ENCODE peak calls at places on chromosome 7, in nine cellular contexts. One of them, this sample, is unnamed.

GRCh38 chr7:98251844-98252639 is at the start of gene TECPR1:
- DNase-seq in NCI-H69: peak
- DNase-seq in astrocyte of the spinal cord: peak
- DNase-seq in effector CD4-positive, alpha-beta T cell: peak
- DNase-seq in pons: peak
- DNase-seq in A549: peak
- DNase-seq in NCI-H1092: peak
- DNase-seq in GM23248: peak
- DNase-seq in T-helper 2 cell: peak
- DNase-seq in this sample: peak

GRCh38 chr7:128032605-128033235 is 1.5 kb upstream of the LRRC4 start:
- DNase-seq in NCI-H1092: no peak
- DNase-seq in NCI-H69: peak
- DNase-seq in A549: no peak
- DNase-seq in pons: no peak
- DNase-seq in T-helper 2 cell: no peak
- DNase-seq in astrocyte of the spinal cord: no peak
- DNase-seq in effector CD4-positive, alpha-beta T cell: no peak
- DNase-seq in GM23248: peak
- DNase-seq in this sample: no peak

GRCh38 chr7:135188298-135188984 is 17.9 kb upstream of the CYREN start:
- DNase-seq in NCI-H1092: no peak
- DNase-seq in pons: no peak
- DNase-seq in astrocyte of the spinal cord: no peak
- DNase-seq in GM23248: no peak
- DNase-seq in T-helper 2 cell: no peak
- DNase-seq in NCI-H69: no peak
- DNase-seq in effector CD4-positive, alpha-beta T cell: no peak
- DNase-seq in A549: no peak
- DNase-seq in this sample: peak

GRCh38 chr7:17580141-17580540 is 281.7 kb downstream of the AHR start:
- DNase-seq in effector CD4-positive, alpha-beta T cell: no peak
- DNase-seq in NCI-H1092: no peak
- DNase-seq in astrocyte of the spinal cord: peak
- DNase-seq in NCI-H69: no peak
- DNase-seq in A549: no peak
- DNase-seq in GM23248: peak
- DNase-seq in T-helper 2 cell: no peak
- DNase-seq in pons: no peak
- DNase-seq in this sample: no peak

GRCh38 chr7:101235050-101235449 is 2.6 kb downstream of the CLDN15 start:
- DNase-seq in pons: no peak
- DNase-seq in A549: peak
- DNase-seq in NCI-H69: peak
- DNase-seq in NCI-H1092: no peak
- DNase-seq in T-helper 2 cell: no peak
- DNase-seq in GM23248: peak
- DNase-seq in astrocyte of the spinal cord: no peak
- DNase-seq in effector CD4-positive, alpha-beta T cell: no peak
- DNase-seq in this sample: no peak

GRCh38 chr7:155729847-155730246 is 82.4 kb downstream of the SHH start:
- DNase-seq in NCI-H1092: peak
- DNase-seq in A549: no peak
- DNase-seq in astrocyte of the spinal cord: peak
- DNase-seq in GM23248: peak
- DNase-seq in effector CD4-positive, alpha-beta T cell: no peak
- DNase-seq in T-helper 2 cell: no peak
- DNase-seq in pons: no peak
- DNase-seq in NCI-H69: peak
- DNase-seq in this sample: no peak

GRCh38 chr7:98296833-98297232 is 15.3 kb downstream of the BRI3 start:
- DNase-seq in effector CD4-positive, alpha-beta T cell: no peak
- DNase-seq in GM23248: no peak
- DNase-seq in A549: no peak
- DNase-seq in pons: no peak
- DNase-seq in T-helper 2 cell: no peak
- DNase-seq in astrocyte of the spinal cord: no peak
- DNase-seq in NCI-H1092: no peak
- DNase-seq in NCI-H69: no peak
- DNase-seq in this sample: no peak

GRCh38 chr7:70654146-70654545 is 477.8 kb upstream of the GALNT17 start:
- DNase-seq in GM23248: no peak
- DNase-seq in A549: no peak
- DNase-seq in NCI-H1092: no peak
- DNase-seq in NCI-H69: no peak
- DNase-seq in T-helper 2 cell: no peak
- DNase-seq in astrocyte of the spinal cord: no peak
- DNase-seq in pons: no peak
- DNase-seq in effector CD4-positive, alpha-beta T cell: no peak
- DNase-seq in this sample: no peak

GRCh38 chr7:130421685-130422084 is 19.1 kb downstream of the CEP41 start:
- DNase-seq in pons: peak
- DNase-seq in GM23248: peak
- DNase-seq in effector CD4-positive, alpha-beta T cell: no peak
- DNase-seq in astrocyte of the spinal cord: peak
- DNase-seq in NCI-H1092: peak
- DNase-seq in T-helper 2 cell: no peak
- DNase-seq in A549: no peak
- DNase-seq in NCI-H69: peak
- DNase-seq in this sample: no peak

GRCh38 chr7:146937836-146938235 is 821.2 kb downstream of the CNTNAP2 start:
- DNase-seq in NCI-H1092: no peak
- DNase-seq in pons: no peak
- DNase-seq in NCI-H69: peak
- DNase-seq in effector CD4-positive, alpha-beta T cell: no peak
- DNase-seq in T-helper 2 cell: no peak
- DNase-seq in A549: peak
- DNase-seq in GM23248: no peak
- DNase-seq in astrocyte of the spinal cord: no peak
- DNase-seq in this sample: no peak

GRCh38 chr7:23062452-23062851 is 43.1 kb upstream of the KLHL7 start:
- DNase-seq in effector CD4-positive, alpha-beta T cell: no peak
- DNase-seq in GM23248: peak
- DNase-seq in NCI-H1092: no peak
- DNase-seq in T-helper 2 cell: no peak
- DNase-seq in astrocyte of the spinal cord: no peak
- DNase-seq in NCI-H69: no peak
- DNase-seq in A549: peak
- DNase-seq in pons: no peak
- DNase-seq in this sample: no peak

GRCh38 chr7:73341877-73342276 is 13.9 kb downstream of the FKBP6 start:
- DNase-seq in astrocyte of the spinal cord: peak
- DNase-seq in NCI-H69: no peak
- DNase-seq in NCI-H1092: no peak
- DNase-seq in pons: no peak
- DNase-seq in GM23248: peak
- DNase-seq in A549: peak
- DNase-seq in effector CD4-positive, alpha-beta T cell: no peak
- DNase-seq in T-helper 2 cell: no peak
- DNase-seq in this sample: no peak

GRCh38 chr7:25579688-25580075 is 351.4 kb upstream of the NPVF start:
- DNase-seq in A549: no peak
- DNase-seq in NCI-H69: no peak
- DNase-seq in astrocyte of the spinal cord: no peak
- DNase-seq in T-helper 2 cell: no peak
- DNase-seq in effector CD4-positive, alpha-beta T cell: no peak
- DNase-seq in NCI-H1092: no peak
- DNase-seq in GM23248: no peak
- DNase-seq in pons: no peak
- DNase-seq in this sample: no peak

GRCh38 chr7:151076863-151077704 is 3.5 kb downstream of the FASTK start:
- DNase-seq in effector CD4-positive, alpha-beta T cell: no peak
- DNase-seq in astrocyte of the spinal cord: no peak
- DNase-seq in pons: no peak
- DNase-seq in A549: peak
- DNase-seq in T-helper 2 cell: no peak
- DNase-seq in NCI-H1092: no peak
- DNase-seq in GM23248: peak
- DNase-seq in NCI-H69: peak
- DNase-seq in this sample: no peak

GRCh38 chr7:107615910-107616680 is 36.0 kb downstream of the BCAP29 start:
- DNase-seq in GM23248: peak
- DNase-seq in pons: no peak
- DNase-seq in NCI-H1092: no peak
- DNase-seq in A549: no peak
- DNase-seq in T-helper 2 cell: no peak
- DNase-seq in astrocyte of the spinal cord: no peak
- DNase-seq in effector CD4-positive, alpha-beta T cell: no peak
- DNase-seq in NCI-H69: no peak
- DNase-seq in this sample: no peak

GRCh38 chr7:1852781-1853618 is 182.9 kb downstream of the ELFN1 start:
- DNase-seq in T-helper 2 cell: no peak
- DNase-seq in GM23248: no peak
- DNase-seq in A549: no peak
- DNase-seq in effector CD4-positive, alpha-beta T cell: no peak
- DNase-seq in astrocyte of the spinal cord: no peak
- DNase-seq in NCI-H69: no peak
- DNase-seq in NCI-H1092: no peak
- DNase-seq in pons: no peak
- DNase-seq in this sample: no peak

GRCh38 chr7:133253522-133253882 is 624 bp downstream of the EXOC4 start:
- DNase-seq in A549: peak
- DNase-seq in T-helper 2 cell: no peak
- DNase-seq in NCI-H1092: no peak
- DNase-seq in pons: peak
- DNase-seq in NCI-H69: peak
- DNase-seq in astrocyte of the spinal cord: no peak
- DNase-seq in GM23248: peak
- DNase-seq in effector CD4-positive, alpha-beta T cell: no peak
- DNase-seq in this sample: no peak

GRCh38 chr7:85529831-85530230 is 343.0 kb upstream of the SEMA3D start:
- DNase-seq in NCI-H69: no peak
- DNase-seq in T-helper 2 cell: no peak
- DNase-seq in astrocyte of the spinal cord: peak
- DNase-seq in effector CD4-positive, alpha-beta T cell: no peak
- DNase-seq in pons: no peak
- DNase-seq in NCI-H1092: no peak
- DNase-seq in GM23248: peak
- DNase-seq in A549: no peak
- DNase-seq in this sample: no peak

GRCh38 chr7:28169166-28169713 is 11.4 kb downstream of the JAZF1 start:
- DNase-seq in NCI-H1092: no peak
- DNase-seq in A549: no peak
- DNase-seq in GM23248: peak
- DNase-seq in T-helper 2 cell: no peak
- DNase-seq in astrocyte of the spinal cord: no peak
- DNase-seq in NCI-H69: no peak
- DNase-seq in pons: no peak
- DNase-seq in effector CD4-positive, alpha-beta T cell: no peak
- DNase-seq in this sample: no peak

GRCh38 chr7:66250711-66251110 is 45.6 kb downstream of the TPST1 start:
- DNase-seq in NCI-H1092: no peak
- DNase-seq in NCI-H69: peak
- DNase-seq in GM23248: peak
- DNase-seq in T-helper 2 cell: no peak
- DNase-seq in A549: peak
- DNase-seq in astrocyte of the spinal cord: peak
- DNase-seq in effector CD4-positive, alpha-beta T cell: no peak
- DNase-seq in pons: no peak
- DNase-seq in this sample: no peak

GRCh38 chr7:28643369-28644340 is 231.3 kb downstream of the CREB5 start:
- DNase-seq in T-helper 2 cell: no peak
- DNase-seq in astrocyte of the spinal cord: no peak
- DNase-seq in A549: no peak
- DNase-seq in pons: no peak
- DNase-seq in effector CD4-positive, alpha-beta T cell: no peak
- DNase-seq in NCI-H69: no peak
- DNase-seq in NCI-H1092: no peak
- DNase-seq in GM23248: peak
- DNase-seq in this sample: no peak

GRCh38 chr7:92944633-92945032 is 108.3 kb upstream of the CDK6 start:
- DNase-seq in NCI-H69: no peak
- DNase-seq in effector CD4-positive, alpha-beta T cell: no peak
- DNase-seq in T-helper 2 cell: no peak
- DNase-seq in NCI-H1092: no peak
- DNase-seq in A549: no peak
- DNase-seq in GM23248: peak
- DNase-seq in astrocyte of the spinal cord: peak
- DNase-seq in pons: no peak
- DNase-seq in this sample: no peak

GRCh38 chr7:30911561-30911969 is at the start of gene AQP1:
- DNase-seq in T-helper 2 cell: no peak
- DNase-seq in astrocyte of the spinal cord: peak
- DNase-seq in GM23248: no peak
- DNase-seq in pons: peak
- DNase-seq in NCI-H1092: no peak
- DNase-seq in A549: no peak
- DNase-seq in effector CD4-positive, alpha-beta T cell: no peak
- DNase-seq in NCI-H69: peak
- DNase-seq in this sample: no peak

GRCh38 chr7:115965241-115965640 is 65.3 kb downstream of the TFEC start:
- DNase-seq in effector CD4-positive, alpha-beta T cell: no peak
- DNase-seq in GM23248: no peak
- DNase-seq in astrocyte of the spinal cord: no peak
- DNase-seq in pons: no peak
- DNase-seq in A549: no peak
- DNase-seq in NCI-H69: no peak
- DNase-seq in NCI-H1092: no peak
- DNase-seq in T-helper 2 cell: no peak
- DNase-seq in this sample: no peak

GRCh38 chr7:100044719-100045118 is 4.9 kb upstream of the ZSCAN21 start:
- DNase-seq in NCI-H69: peak
- DNase-seq in pons: peak
- DNase-seq in effector CD4-positive, alpha-beta T cell: no peak
- DNase-seq in T-helper 2 cell: no peak
- DNase-seq in NCI-H1092: no peak
- DNase-seq in astrocyte of the spinal cord: no peak
- DNase-seq in GM23248: no peak
- DNase-seq in A549: peak
- DNase-seq in this sample: no peak

GRCh38 chr7:150848561-150849115 is 3.7 kb upstream of the AOC1 start:
- DNase-seq in A549: no peak
- DNase-seq in T-helper 2 cell: no peak
- DNase-seq in effector CD4-positive, alpha-beta T cell: no peak
- DNase-seq in pons: no peak
- DNase-seq in NCI-H1092: no peak
- DNase-seq in astrocyte of the spinal cord: no peak
- DNase-seq in NCI-H69: no peak
- DNase-seq in GM23248: no peak
- DNase-seq in this sample: no peak

GRCh38 chr7:149856-150636 is 42.3 kb upstream of the FAM20C start:
- DNase-seq in A549: no peak
- DNase-seq in GM23248: peak
- DNase-seq in astrocyte of the spinal cord: no peak
- DNase-seq in NCI-H69: no peak
- DNase-seq in pons: peak
- DNase-seq in T-helper 2 cell: no peak
- DNase-seq in effector CD4-positive, alpha-beta T cell: peak
- DNase-seq in NCI-H1092: peak
- DNase-seq in this sample: peak